ENCODE peak calls at places on chromosomes 11 and 22, in six cellular contexts. One of them, this sample, is unnamed.

GRCh38 chr11:130114726-130115125 is 44.9 kb upstream of the ST14 start:
- DNase-seq in K562: no peak
- DNase-seq in HepG2: no peak
- DNase-seq in HCT116: no peak
- DNase-seq in H1: no peak
- DNase-seq in WTC11: no peak
- DNase-seq in this sample: no peak

GRCh38 chr22:49518436-49518970 is 309.2 kb downstream of the BRD1 start:
- DNase-seq in H1: no peak
- DNase-seq in HepG2: no peak
- DNase-seq in K562: no peak
- DNase-seq in WTC11: no peak
- DNase-seq in HCT116: no peak
- DNase-seq in this sample: no peak

GRCh38 chr11:109971184-109971523 is 122.0 kb upstream of the ZC3H12C start:
- DNase-seq in HCT116: no peak
- DNase-seq in H1: no peak
- DNase-seq in WTC11: no peak
- DNase-seq in HepG2: no peak
- DNase-seq in K562: no peak
- DNase-seq in this sample: no peak

GRCh38 chr11:73237471-73238290 is 19.6 kb downstream of the P2RY2 start:
- DNase-seq in WTC11: no peak
- DNase-seq in H1: no peak
- DNase-seq in K562: no peak
- DNase-seq in HCT116: no peak
- DNase-seq in HepG2: peak; percentile 95
- DNase-seq in this sample: no peak

GRCh38 chr11:84865791-84866535 is 761.2 kb downstream of the DLG2 start:
- DNase-seq in HCT116: no peak
- DNase-seq in HepG2: no peak
- DNase-seq in H1: no peak
- DNase-seq in WTC11: no peak
- DNase-seq in K562: no peak
- DNase-seq in this sample: no peak

GRCh38 chr11:60504219-60504618 is 11.0 kb upstream of the MS4A13 start:
- DNase-seq in WTC11: no peak
- DNase-seq in HCT116: no peak
- DNase-seq in K562: no peak
- DNase-seq in H1: no peak
- DNase-seq in HepG2: no peak
- DNase-seq in this sample: peak; percentile 32

GRCh38 chr11:14065153-14065552 is 102.6 kb downstream of the SPON1 start:
- DNase-seq in H1: no peak
- DNase-seq in HCT116: no peak
- DNase-seq in HepG2: no peak
- DNase-seq in K562: no peak
- DNase-seq in WTC11: no peak
- DNase-seq in this sample: no peak

GRCh38 chr11:69238562-69239319 is 55.2 kb upstream of the MYEOV start:
- DNase-seq in H1: no peak
- DNase-seq in WTC11: no peak
- DNase-seq in K562: no peak
- DNase-seq in HepG2: no peak
- DNase-seq in HCT116: no peak
- DNase-seq in this sample: no peak

GRCh38 chr22:29879738-29880137 is 3.2 kb upstream of the MTMR3 start:
- DNase-seq in HCT116: peak; percentile 10
- DNase-seq in WTC11: no peak
- DNase-seq in K562: peak; percentile 42
- DNase-seq in HepG2: no peak
- DNase-seq in H1: no peak
- DNase-seq in this sample: no peak

GRCh38 chr11:96293583-96293982 is 49.4 kb downstream of the MAML2 start:
- DNase-seq in HCT116: no peak
- DNase-seq in WTC11: no peak
- DNase-seq in H1: no peak
- DNase-seq in K562: no peak
- DNase-seq in HepG2: no peak
- DNase-seq in this sample: peak; percentile 69

GRCh38 chr11:73528877-73529530 is 68.9 kb downstream of the FAM168A start:
- DNase-seq in HCT116: no peak
- DNase-seq in K562: no peak
- DNase-seq in H1: no peak
- DNase-seq in WTC11: no peak
- DNase-seq in HepG2: no peak
- DNase-seq in this sample: no peak

GRCh38 chr22:49099089-49099488 is 728.6 kb downstream of the BRD1 start:
- DNase-seq in HepG2: no peak
- DNase-seq in K562: no peak
- DNase-seq in H1: no peak
- DNase-seq in HCT116: no peak
- DNase-seq in WTC11: no peak
- DNase-seq in this sample: no peak

GRCh38 chr22:27401321-27401720 is 400.2 kb downstream of the MN1 start:
- DNase-seq in K562: no peak
- DNase-seq in HepG2: no peak
- DNase-seq in WTC11: no peak
- DNase-seq in H1: no peak
- DNase-seq in HCT116: no peak
- DNase-seq in this sample: no peak

GRCh38 chr22:29348956-29349355 is 33.5 kb upstream of the RASL10A start:
- DNase-seq in WTC11: no peak
- DNase-seq in H1: no peak
- DNase-seq in HepG2: no peak
- DNase-seq in K562: no peak
- DNase-seq in HCT116: no peak
- DNase-seq in this sample: no peak

GRCh38 chr22:22836635-22837034 is 51.0 kb upstream of the IGLL5 start:
- DNase-seq in K562: no peak
- DNase-seq in WTC11: no peak
- DNase-seq in H1: no peak
- DNase-seq in HCT116: no peak
- DNase-seq in HepG2: no peak
- DNase-seq in this sample: no peak

GRCh38 chr11:128146926-128147605 is 440.3 kb downstream of the ETS1 start:
- DNase-seq in H1: no peak
- DNase-seq in WTC11: no peak
- DNase-seq in HepG2: no peak
- DNase-seq in HCT116: no peak
- DNase-seq in K562: no peak
- DNase-seq in this sample: no peak

GRCh38 chr11:102192349-102193066 is 82.3 kb downstream of the YAP1 start:
- DNase-seq in H1: no peak
- DNase-seq in WTC11: no peak
- DNase-seq in HCT116: no peak
- DNase-seq in K562: no peak
- DNase-seq in HepG2: peak; percentile 98
- DNase-seq in this sample: no peak

GRCh38 chr11:61838501-61838900 is 10.4 kb downstream of the FADS2 start:
- DNase-seq in WTC11: no peak
- DNase-seq in K562: no peak
- DNase-seq in HepG2: no peak
- DNase-seq in H1: no peak
- DNase-seq in HCT116: no peak
- DNase-seq in this sample: no peak

GRCh38 chr11:93939084-93939780 is 81.9 kb upstream of the HEPHL1 start:
- DNase-seq in HepG2: no peak
- DNase-seq in K562: no peak
- DNase-seq in H1: no peak
- DNase-seq in HCT116: no peak
- DNase-seq in WTC11: no peak
- DNase-seq in this sample: no peak

GRCh38 chr22:20605328-20605727 is 97.9 kb downstream of the MED15 start:
- DNase-seq in H1: no peak
- DNase-seq in K562: no peak
- DNase-seq in HCT116: no peak
- DNase-seq in WTC11: no peak
- DNase-seq in HepG2: no peak
- DNase-seq in this sample: no peak
- TF ChIP-seq ATF3 in H1: no peak
- TF ChIP-seq ATF3 in K562: no peak
- TF ChIP-seq ATF3 in HCT116: no peak
- TF ChIP-seq ATF3 in WTC11: no peak
- TF ChIP-seq ATF3 in HepG2: no peak
- TF ChIP-seq ATF3 in this sample: no peak

GRCh38 chr11:3204141-3205015 is 14.2 kb downstream of the MRGPRG start:
- DNase-seq in H1: no peak
- DNase-seq in K562: no peak
- DNase-seq in HepG2: no peak
- DNase-seq in HCT116: no peak
- DNase-seq in WTC11: no peak
- DNase-seq in this sample: no peak
- TF ChIP-seq ATF3 in H1: no peak
- TF ChIP-seq ATF3 in K562: no peak
- TF ChIP-seq ATF3 in HepG2: no peak
- TF ChIP-seq ATF3 in HCT116: no peak
- TF ChIP-seq ATF3 in WTC11: no peak
- TF ChIP-seq ATF3 in this sample: no peak

DNA sequence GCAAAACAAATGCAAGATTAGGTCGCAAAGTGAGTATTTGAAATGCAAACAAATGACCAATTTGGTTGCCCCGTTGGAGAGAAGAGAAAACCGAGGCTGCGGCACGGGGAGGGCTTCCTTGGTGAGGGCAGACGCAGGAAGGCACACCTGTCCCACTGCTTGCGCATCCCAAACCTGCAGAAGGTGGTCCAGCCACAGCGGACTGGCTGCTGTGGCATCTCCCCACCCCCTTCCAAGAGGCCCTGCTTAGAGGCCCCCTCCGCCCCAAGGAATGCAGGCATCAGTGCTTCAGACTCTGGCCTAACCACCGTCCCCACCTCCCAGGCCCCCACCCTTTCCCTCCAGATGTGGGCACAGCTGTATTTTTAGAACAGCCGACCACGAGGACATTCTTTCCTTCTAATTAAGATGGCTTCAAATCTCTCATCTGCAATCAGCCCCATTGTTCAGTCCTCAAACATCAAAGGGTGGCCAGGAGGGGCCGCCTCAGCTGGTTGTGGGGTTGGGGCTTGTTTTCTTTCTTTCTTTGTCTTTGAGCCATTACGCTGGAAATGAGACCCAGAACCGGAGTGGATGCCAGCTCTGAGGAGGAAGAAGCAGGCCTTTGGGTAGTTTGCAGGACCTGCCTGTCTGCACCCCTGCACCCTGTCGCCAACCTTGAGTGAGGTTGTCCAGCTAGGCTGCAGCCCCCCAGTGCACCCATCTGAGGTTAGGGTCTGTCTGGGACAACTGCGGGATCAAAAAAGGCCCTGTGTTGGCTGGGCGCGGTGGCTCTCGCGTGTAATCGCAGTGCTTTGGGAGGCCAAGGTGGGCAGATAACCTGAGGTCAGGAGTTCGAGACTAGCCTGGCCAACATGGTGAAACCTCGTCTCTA is 9.4 kb upstream of the DERL3 start:
- DNase-seq in HepG2: no peak
- DNase-seq in H1: no peak
- DNase-seq in K562: no peak
- DNase-seq in WTC11: peak; percentile 52
- DNase-seq in HCT116: no peak
- DNase-seq in this sample: no peak
- TF ChIP-seq ATF3 in HepG2: no peak
- TF ChIP-seq ATF3 in H1: no peak
- TF ChIP-seq ATF3 in K562: no peak
- TF ChIP-seq ATF3 in WTC11: no peak
- TF ChIP-seq ATF3 in HCT116: no peak
- TF ChIP-seq ATF3 in this sample: no peak

GRCh38 chr11:95135880-95136279 is 46.2 kb downstream of the ENDOD1 start:
- DNase-seq in HepG2: no peak
- DNase-seq in WTC11: no peak
- DNase-seq in K562: no peak
- DNase-seq in HCT116: no peak
- DNase-seq in H1: no peak
- DNase-seq in this sample: no peak
- TF ChIP-seq ATF3 in HepG2: no peak
- TF ChIP-seq ATF3 in WTC11: no peak
- TF ChIP-seq ATF3 in K562: no peak
- TF ChIP-seq ATF3 in HCT116: no peak
- TF ChIP-seq ATF3 in H1: no peak
- TF ChIP-seq ATF3 in this sample: no peak

DNA sequence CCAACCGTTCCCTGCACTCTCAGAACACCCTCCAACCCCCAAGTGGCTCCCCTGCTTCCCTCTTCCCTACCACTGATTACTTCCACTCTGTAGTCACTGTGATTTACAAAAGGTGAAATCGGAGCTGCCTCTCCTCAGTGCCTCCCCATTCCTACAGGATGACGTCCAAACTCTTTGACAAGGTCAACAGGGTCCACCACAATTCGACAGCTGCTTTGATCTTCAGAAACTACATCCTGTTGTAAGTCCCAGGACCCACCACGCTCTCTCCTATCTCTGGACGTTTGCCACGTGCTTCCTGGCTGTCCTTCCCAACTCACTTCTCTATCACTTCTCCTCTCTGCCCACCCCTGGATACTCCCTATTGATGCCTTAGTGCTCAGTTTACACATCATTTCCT is 85.0 kb upstream of the EIF3D start:
- DNase-seq in HCT116: no peak
- DNase-seq in K562: no peak
- DNase-seq in HepG2: peak; percentile 80
- DNase-seq in WTC11: no peak
- DNase-seq in H1: no peak
- DNase-seq in this sample: no peak
- TF ChIP-seq ATF3 in HCT116: no peak
- TF ChIP-seq ATF3 in K562: no peak
- TF ChIP-seq ATF3 in HepG2: no peak
- TF ChIP-seq ATF3 in WTC11: no peak
- TF ChIP-seq ATF3 in H1: no peak
- TF ChIP-seq ATF3 in this sample: no peak

DNA sequence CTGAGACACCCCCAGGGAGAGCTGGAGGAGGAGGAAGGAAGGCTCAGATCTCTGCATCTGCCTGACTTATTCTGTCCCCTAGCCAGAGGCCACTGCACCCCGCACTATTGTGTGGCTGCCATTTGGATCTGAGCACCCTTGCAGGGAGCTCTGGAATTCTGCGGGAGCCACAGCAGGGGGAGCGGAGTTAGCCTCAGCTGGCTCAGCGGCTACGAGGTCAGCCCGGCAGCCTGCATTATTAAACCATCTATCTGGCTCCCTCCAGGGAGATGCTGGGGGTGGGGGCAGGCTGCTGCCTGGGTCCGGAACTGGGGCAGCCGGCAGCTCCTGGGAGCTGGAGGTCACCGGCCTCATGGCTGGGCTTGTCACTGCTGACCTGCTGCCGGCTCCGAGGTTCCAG is 6.5 kb upstream of the ELFN2 start:
- DNase-seq in HCT116: no peak
- DNase-seq in H1: no peak
- DNase-seq in K562: no peak
- DNase-seq in WTC11: no peak
- DNase-seq in HepG2: no peak
- DNase-seq in this sample: no peak
- TF ChIP-seq ATF3 in HCT116: no peak
- TF ChIP-seq ATF3 in H1: no peak
- TF ChIP-seq ATF3 in K562: no peak
- TF ChIP-seq ATF3 in WTC11: no peak
- TF ChIP-seq ATF3 in HepG2: no peak
- TF ChIP-seq ATF3 in this sample: no peak